ENCODE peak calls at places on chromosomes 11 and 22, in six cellular contexts. W is brain microvascular endothelial cell, D is HFF-Myc, Q is upper lobe of right lung, C is fibroblast of mammary gland, Y is AG09309. F is an unnamed sample.

GRCh38 chr11:111455291-111456085 is 56.7 kb downstream of the BTG4 start:
- DNase-seq in Q (no peak), D (no peak), W (no peak), C (no peak), Y (no peak), F (no peak)

GRCh38 chr11:86116386-86116726 is 47.5 kb upstream of the PICALM start:
- DNase-seq in C (peak), Y (peak), D (no peak), W (peak), Q (no peak), F (peak)

GRCh38 chr11:123272565-123272964 is 77.5 kb upstream of the CLMP start:
- DNase-seq in Y (no peak), W (no peak), D (no peak), C (no peak), Q (no peak), F (no peak)

GRCh38 chr11:70826541-70826943 is 425.8 kb downstream of the SHANK2 start:
- DNase-seq in D (no peak), W (no peak), Q (no peak), Y (no peak), C (no peak), F (no peak)

GRCh38 chr11:73671701-73672100 is 25.3 kb downstream of the PLEKHB1 start:
- DNase-seq in D (no peak), C (no peak), Q (no peak), Y (no peak), W (no peak), F (no peak)

GRCh38 chr22:46297151-46297819 is 615 bp downstream of the GTSE1 start:
- DNase-seq in Q (no peak), D (no peak), W (peak), C (peak), Y (no peak), F (no peak)

GRCh38 chr11:12439615-12440014 is 62.2 kb downstream of the PARVA start:
- DNase-seq in W (no peak), Y (no peak), C (no peak), Q (no peak), D (no peak), F (no peak)

GRCh38 chr11:120305286-120305685 is 19.8 kb upstream of the TLCD5 start:
- DNase-seq in Y (no peak), C (no peak), Q (no peak), D (no peak), W (no peak), F (no peak)

GRCh38 chr22:27972732-27973698 is 54.0 kb upstream of the PITPNB start:
- DNase-seq in Y (no peak), W (no peak), C (no peak), Q (no peak), D (no peak), F (no peak)

GRCh38 chr11:13110929-13111812 is 102.1 kb downstream of the RASSF10 start:
- DNase-seq in D (no peak), Q (no peak), W (peak), Y (no peak), C (peak), F (no peak)

GRCh38 chr11:68897441-68897840 is 6.2 kb downstream of the MRPL21 start:
- DNase-seq in Y (no peak), C (no peak), D (no peak), Q (peak), W (no peak), F (no peak)

GRCh38 chr22:24429411-24430365 is 2.3 kb downstream of the ADORA2A start:
- DNase-seq in C (no peak), D (no peak), Q (peak), Y (no peak), W (no peak), F (no peak)

GRCh38 chr11:69535928-69536327 is 54.5 kb downstream of the LINC01488 start:
- DNase-seq in C (no peak), W (no peak), Y (no peak), D (no peak), Q (peak), F (no peak)

GRCh38 chr11:109422755-109423113 is 744 bp downstream of the C11orf87 start:
- DNase-seq in Q (no peak), C (no peak), D (no peak), Y (no peak), W (no peak), F (no peak)

GRCh38 chr11:56885182-56885581 is 103.5 kb upstream of the OR5AK2 start:
- DNase-seq in Q (peak), W (no peak), Y (no peak), C (no peak), D (no peak), F (no peak)

GRCh38 chr11:122399375-122399774 is 256.1 kb upstream of the UBASH3B start:
- DNase-seq in W (no peak), D (no peak), C (no peak), Q (no peak), Y (no peak), F (no peak)

GRCh38 chr11:70730411-70730810 is 332.1 kb downstream of the CTTN start:
- DNase-seq in Q (no peak), Y (no peak), D (no peak), W (no peak), C (no peak), F (no peak)

GRCh38 chr11:119024430-119025098 is 6.0 kb downstream of the TRAPPC4 start:
- DNase-seq in Q (no peak), D (no peak), C (no peak), Y (no peak), W (no peak), F (no peak)
- H3K4me3 ChIP-seq in Q (no peak), D (no peak), C (no peak), Y (no peak), W (no peak), F (no peak)

GRCh38 chr11:79050784-79051183 is 390.0 kb downstream of the TENM4 start:
- DNase-seq in Q (no peak), D (no peak), C (no peak), Y (no peak), W (no peak), F (no peak)

GRCh38 chr11:79055866-79056632 is 384.8 kb downstream of the TENM4 start:
- DNase-seq in W (peak), C (peak), Q (no peak), Y (peak), D (peak), F (peak)

GRCh38 chr11:79049627-79050238 is 391.1 kb downstream of the TENM4 start:
- DNase-seq in D (no peak), Q (no peak), C (no peak), Y (no peak), W (no peak), F (no peak)

GRCh38 chr11:79054636-79055035 is 386.2 kb downstream of the TENM4 start:
- DNase-seq in D (no peak), Q (no peak), C (peak), W (peak), Y (peak), F (no peak)

DNA sequence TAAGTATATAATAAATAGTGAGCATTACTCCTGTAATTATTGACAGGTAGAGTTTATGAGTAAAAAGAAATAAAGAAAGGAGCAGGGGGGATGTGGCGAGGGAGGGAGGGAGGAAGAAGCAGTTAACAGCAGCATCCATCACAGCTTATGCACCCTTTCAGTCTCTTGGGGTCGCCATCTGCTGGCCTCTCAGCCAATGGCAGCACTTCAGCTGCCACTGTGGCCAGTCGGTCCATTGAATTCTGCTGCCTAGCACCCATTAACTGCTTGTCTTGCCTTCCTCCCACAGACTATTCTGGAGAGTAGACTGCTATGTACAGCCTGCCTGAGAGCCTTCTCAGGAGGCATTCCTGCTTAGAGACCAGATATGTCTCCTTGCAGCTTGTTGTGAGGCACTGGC is 388.3 kb downstream of the TENM4 start:
- DNase-seq in C (no peak), Y (no peak), W (peak), Q (no peak), D (no peak), F (no peak)
- TF ChIP-seq CTCF in C (peak), Y (peak), W (peak), Q (no peak), D (peak), F (peak)

DNA sequence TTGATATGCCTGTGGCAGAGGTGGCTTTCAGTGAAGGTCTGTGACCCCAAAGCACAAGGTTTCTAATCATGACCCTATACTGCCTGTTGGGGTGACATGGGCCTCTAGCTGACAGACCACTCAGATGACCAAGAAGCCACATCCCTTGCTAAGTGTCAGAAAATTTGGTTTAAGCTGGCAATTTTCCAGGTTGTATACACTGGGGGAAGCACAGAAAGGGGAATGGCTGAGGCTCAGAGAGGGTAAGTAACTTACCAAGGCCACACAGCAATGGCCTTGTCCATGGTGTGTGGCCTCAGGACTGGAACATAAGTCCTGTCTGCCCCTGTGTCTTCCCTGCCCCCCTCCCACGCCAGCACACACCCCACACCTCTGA is 66.9 kb upstream of the PRDM11 start:
- DNase-seq in Y (no peak), Q (no peak), C (no peak), D (no peak), W (no peak), F (no peak)
- H3K4me3 ChIP-seq in Y (no peak), Q (no peak), C (no peak), D (no peak), W (no peak), F (no peak)

GRCh38 chr22:50276143-50276542 is 6.0 kb upstream of the MAPK11 start:
- DNase-seq in Y (no peak), Q (peak), W (no peak), C (peak), D (no peak), F (no peak)

GRCh38 chr22:50277761-50278160 is 7.6 kb upstream of the MAPK11 start:
- DNase-seq in W (no peak), C (no peak), Y (no peak), D (no peak), Q (no peak), F (no peak)

GRCh38 chr22:50278461-50278860 is 8.3 kb upstream of the MAPK11 start:
- DNase-seq in Q (no peak), Y (no peak), C (no peak), D (no peak), W (no peak), F (no peak)

GRCh38 chr22:50274311-50274710 is 4.1 kb upstream of the MAPK11 start:
- DNase-seq in D (no peak), W (peak), Y (no peak), C (peak), Q (no peak), F (no peak)

GRCh38 chr22:50275181-50276055 is 5.2 kb upstream of the MAPK11 start:
- DNase-seq in D (no peak), Q (no peak), C (no peak), W (no peak), Y (no peak), F (no peak)
- TF ChIP-seq CTCF in D (no peak), Q (no peak), C (no peak), W (no peak), Y (no peak), F (no peak)

GRCh38 chr22:45105281-45105700 is 58.4 kb upstream of the NUP50 start:
- DNase-seq in C (peak), Y (peak), Q (no peak), D (no peak), W (no peak), F (no peak)
- H3K4me3 ChIP-seq in C (peak), Y (peak), Q (no peak), D (no peak), W (no peak), F (no peak)

DNA sequence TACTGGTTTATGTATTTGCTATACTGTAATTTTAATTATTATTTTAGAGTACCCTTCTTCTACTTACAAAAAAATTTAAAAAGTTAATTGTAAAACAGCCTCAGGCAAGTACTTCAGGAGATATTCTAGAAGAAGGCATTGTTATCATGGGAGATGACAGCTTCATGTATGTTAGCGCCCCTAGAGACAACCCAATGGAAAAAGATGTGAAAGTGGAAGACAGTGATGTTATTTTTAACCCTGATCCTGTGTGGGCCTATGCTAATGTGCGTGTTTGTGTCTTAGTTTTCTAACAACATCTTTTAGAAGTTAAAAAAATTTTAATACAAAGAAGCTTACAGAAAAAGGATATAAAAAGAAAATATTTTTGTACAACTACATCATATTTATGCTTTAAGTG is 205.0 kb downstream of the FAM76B start:
- DNase-seq in W (no peak), Q (no peak), Y (no peak), C (no peak), D (no peak), F (no peak)
- TF ChIP-seq CTCF in W (no peak), Q (no peak), Y (no peak), C (no peak), D (no peak), F (no peak)

GRCh38 chr11:126317681-126318641 is 14.1 kb downstream of the DCPS start:
- DNase-seq in Q (peak), D (peak), C (peak), Y (no peak), W (peak), F (peak)
- H3K4me3 ChIP-seq in Q (no peak), D (peak), C (peak), Y (peak), W (no peak), F (peak)

GRCh38 chr11:15911377-15912044 is 444.8 kb downstream of the SOX6 start:
- DNase-seq in Q (peak), Y (no peak), C (peak), D (no peak), W (no peak), F (no peak)

GRCh38 chr11:15912825-15913224 is 443.5 kb downstream of the SOX6 start:
- DNase-seq in Y (no peak), W (no peak), Q (peak), D (no peak), C (no peak), F (no peak)

GRCh38 chr11:15912291-15912690 is 444.1 kb downstream of the SOX6 start:
- DNase-seq in Y (no peak), C (no peak), D (no peak), Q (peak), W (no peak), F (no peak)

GRCh38 chr11:15910761-15911160 is 445.6 kb downstream of the SOX6 start:
- DNase-seq in Y (no peak), C (no peak), D (no peak), Q (peak), W (no peak), F (no peak)

GRCh38 chr11:15913261-15913660 is 443.1 kb downstream of the SOX6 start:
- DNase-seq in C (no peak), W (no peak), Q (peak), Y (no peak), D (no peak), F (no peak)
- TF ChIP-seq CTCF in C (peak), W (peak), Q (no peak), Y (no peak), D (no peak), F (peak)

F was measured in astrocyte of the cerebellum.